ENCODE peak calls at places on chromosomes 6 and 20, in nine cellular contexts. A, Q, S, R, V, W, B, O and P are unnamed samples.

GRCh38 chr20:17761612-17762011 is 61.8 kb downstream of the BANF2 start:
- DNase-seq in B (peak; percentile 56), O (no peak), Q (no peak), A (peak; percentile 22), S (no peak), W (no peak), V (no peak), R (no peak), P (no peak)

GRCh38 chr6:46199387-46199786 is 28.6 kb upstream of the ENPP5 start:
- DNase-seq in A (no peak), O (no peak), R (no peak), W (no peak), V (no peak), S (no peak), Q (no peak), B (no peak), P (no peak)

GRCh38 chr6:138419766-138420165 is 15.7 kb downstream of the HEBP2 start:
- DNase-seq in B (no peak), Q (no peak), O (no peak), S (no peak), A (no peak), V (no peak), W (no peak), R (no peak), P (no peak)

GRCh38 chr6:46378161-46378881 is 112.9 kb downstream of the RCAN2 start:
- DNase-seq in Q (no peak), A (no peak), W (no peak), R (no peak), S (no peak), B (no peak), O (no peak), V (no peak), P (no peak)

GRCh38 chr6:36269834-36270705 is at the start of gene PNPLA1:
- DNase-seq in O (no peak), S (no peak), A (peak; percentile 16), V (no peak), R (no peak), B (no peak), Q (no peak), W (peak; percentile 43), P (no peak)

GRCh38 chr6:112618796-112619195 is 271.7 kb downstream of the RFPL4B start:
- DNase-seq in R (no peak), Q (no peak), O (no peak), A (peak; percentile 50), B (peak; percentile 28), S (no peak), V (peak; percentile 5), W (peak; percentile 36), P (peak; percentile 26)

GRCh38 chr6:157860505-157860991 is 37.5 kb downstream of the SNX9 start:
- DNase-seq in Q (no peak), W (no peak), A (no peak), O (no peak), R (no peak), S (no peak), B (no peak), V (no peak), P (no peak)

GRCh38 chr6:101114703-101115102 is 233.6 kb upstream of the ASCC3 start:
- DNase-seq in B (peak; percentile 49), W (no peak), O (peak; percentile 7), R (peak; percentile 92), A (peak; percentile 61), V (peak; percentile 26), S (peak; percentile 11), Q (no peak), P (no peak)

GRCh38 chr6:4940416-4940815 is 63.4 kb downstream of the RPP40 start:
- DNase-seq in S (no peak), B (no peak), R (no peak), O (no peak), A (no peak), Q (no peak), V (no peak), W (no peak), P (no peak)

GRCh38 chr6:157487110-157487773 is 106.3 kb downstream of the ZDHHC14 start:
- DNase-seq in Q (no peak), A (no peak), S (no peak), O (no peak), B (no peak), W (no peak), V (no peak), R (no peak), P (no peak)

GRCh38 chr6:74068945-74069570 is 373.1 kb downstream of the CD109 start:
- DNase-seq in R (no peak), A (no peak), B (no peak), S (no peak), V (no peak), Q (no peak), O (no peak), W (no peak), P (peak; percentile 31)

GRCh38 chr6:14321992-14322772 is 204.6 kb downstream of the CD83 start:
- DNase-seq in S (no peak), B (no peak), Q (no peak), O (no peak), R (peak; percentile 11), A (peak; percentile 18), W (peak; percentile 34), V (peak; percentile 13), P (no peak)

GRCh38 chr6:167244064-167244949 is 46.8 kb upstream of the UNC93A start:
- DNase-seq in A (no peak), B (no peak), Q (no peak), S (no peak), O (no peak), V (no peak), R (peak; percentile 92), W (no peak), P (no peak)

GRCh38 chr6:164062872-164063271 is 648.4 kb downstream of the QKI start:
- DNase-seq in B (no peak), W (no peak), A (no peak), R (no peak), Q (no peak), O (no peak), S (no peak), V (no peak), P (no peak)

GRCh38 chr20:47667531-47668312 is 117.6 kb downstream of the SULF2 start:
- DNase-seq in B (no peak), O (no peak), V (no peak), Q (no peak), S (no peak), A (no peak), R (no peak), W (no peak), P (no peak)

GRCh38 chr6:16669227-16669626 is 92.0 kb downstream of the ATXN1 start:
- DNase-seq in S (no peak), O (no peak), Q (no peak), V (peak; percentile 36), W (no peak), B (no peak), R (no peak), A (no peak), P (no peak)

GRCh38 chr6:81806793-81807565 is 54.5 kb upstream of the TENT5A start:
- DNase-seq in Q (no peak), R (no peak), S (no peak), V (peak; percentile 35), O (peak; percentile 46), B (no peak), W (no peak), A (peak; percentile 16), P (no peak)

GRCh38 chr6:53496797-53497196 is 48.1 kb downstream of the GCLC start:
- DNase-seq in B (no peak), R (no peak), S (no peak), V (no peak), Q (no peak), O (no peak), A (no peak), W (no peak), P (no peak)

GRCh38 chr6:100463685-100464161 is 998 bp downstream of the SIM1 start:
- DNase-seq in A (peak; percentile 55), S (peak; percentile 21), O (no peak), W (no peak), B (no peak), V (no peak), R (no peak), Q (no peak), P (no peak)

GRCh38 chr6:5142131-5142530 is 57.0 kb downstream of the PPP1R3G start:
- DNase-seq in S (no peak), W (no peak), Q (no peak), B (no peak), A (no peak), O (no peak), V (no peak), R (no peak), P (no peak)

GRCh38 chr20:61761453-61762207 is 304.1 kb downstream of the TAF4 start:
- DNase-seq in O (no peak), Q (no peak), R (no peak), A (no peak), V (no peak), B (no peak), S (no peak), W (no peak), P (no peak)

GRCh38 chr6:90216081-90216977 is 80.3 kb downstream of the BACH2 start:
- DNase-seq in O (no peak), V (no peak), S (peak; percentile 12), A (peak; percentile 58), W (peak; percentile 20), B (peak; percentile 15), R (no peak), Q (peak; percentile 22), P (no peak)

GRCh38 chr6:25774120-25774730 is 19.7 kb downstream of the SLC17A4 start:
- DNase-seq in Q (no peak), A (peak; percentile 13), S (no peak), O (no peak), V (no peak), R (no peak), B (no peak), W (no peak), P (peak; percentile 42)

GRCh38 chr6:3389390-3390167 is 67.3 kb downstream of the SLC22A23 start:
- DNase-seq in R (peak; percentile 32), B (no peak), Q (no peak), O (no peak), A (no peak), V (no peak), S (no peak), W (no peak), P (no peak)

GRCh38 chr6:31365864-31366263 is 8.9 kb upstream of the HLA-B start:
- DNase-seq in O (no peak), A (peak; percentile 0), V (no peak), S (no peak), B (no peak), Q (no peak), R (peak; percentile 38), W (no peak), P (no peak)

GRCh38 chr6:41786451-41787218 is 859 bp upstream of the TOMM6 start:
- DNase-seq in R (peak; percentile 85), O (peak; percentile 89), B (peak; percentile 78), A (peak; percentile 95), S (peak; percentile 92), Q (peak; percentile 84), V (peak; percentile 96), W (peak; percentile 88), P (peak; percentile 95)

GRCh38 chr6:166752097-166752496 is 125.0 kb upstream of the RPS6KA2 start:
- DNase-seq in R (no peak), O (no peak), W (no peak), V (no peak), B (no peak), A (no peak), Q (no peak), S (peak; percentile 69), P (no peak)

GRCh38 chr20:23303325-23304102 is 47.1 kb upstream of the NXT1 start:
- DNase-seq in W (no peak), R (no peak), A (no peak), B (no peak), Q (no peak), S (no peak), V (no peak), O (no peak), P (no peak)

GRCh38 chr20:48287552-48288170 is 502.4 kb upstream of the SULF2 start:
- DNase-seq in V (no peak), S (no peak), R (no peak), B (no peak), A (no peak), O (no peak), W (no peak), Q (no peak), P (no peak)

GRCh38 chr6:149497365-149497764 is 12.6 kb upstream of the ZC3H12D start:
- DNase-seq in S (no peak), O (no peak), W (no peak), R (no peak), V (no peak), A (no peak), B (no peak), Q (no peak), P (no peak)

GRCh38 chr20:36043447-36043846 is 75.1 kb downstream of the CNBD2 start:
- DNase-seq in V (no peak), S (no peak), W (no peak), R (no peak), A (no peak), Q (no peak), O (no peak), B (no peak), P (no peak)